ENCODE peak calls at places on chromosome 5, in five cellular contexts. R, W, L, G and S are unnamed samples.

GRCh38 chr5:65742565-65743231 is 20.7 kb downstream of the NLN start:
- DNase-seq in R (no peak), L (peak; percentile 17), W (no peak), G (peak; percentile 30), S (no peak)

GRCh38 chr5:37044120-37044519 is 167.6 kb downstream of the NIPBL start:
- DNase-seq in L (no peak), G (no peak), R (no peak), W (no peak), S (no peak)

GRCh38 chr5:73985145-73985544 is 359.1 kb downstream of the ARHGEF28 start:
- DNase-seq in G (peak; percentile 34), L (no peak), W (no peak), R (no peak), S (no peak)

GRCh38 chr5:76980518-76981144 is 27.8 kb downstream of the CRHBP start:
- DNase-seq in W (no peak), R (no peak), G (no peak), L (no peak), S (no peak)

GRCh38 chr5:149757956-149758355 is 27.8 kb downstream of the PPARGC1B start:
- DNase-seq in L (no peak), G (no peak), R (no peak), W (peak; percentile 25), S (no peak)

GRCh38 chr5:149015126-149015525 is 47.7 kb downstream of the SH3TC2 start:
- DNase-seq in G (peak; percentile 76), R (no peak), L (no peak), W (no peak), S (no peak)

GRCh38 chr5:93092349-93093105 is 488.5 kb downstream of the NR2F1-AS1 start:
- DNase-seq in L (no peak), W (no peak), R (no peak), G (no peak), S (no peak)

GRCh38 chr5:135694906-135695305 is 116.1 kb upstream of the CXCL14 start:
- DNase-seq in L (no peak), W (no peak), R (no peak), G (no peak), S (no peak)

GRCh38 chr5:85452322-85453025 is 1067.8 kb upstream of the EDIL3 start:
- DNase-seq in R (no peak), L (peak; percentile 16), W (no peak), G (no peak), S (no peak)

GRCh38 chr5:132469380-132470372 is 20.9 kb downstream of the IRF1 start:
- DNase-seq in L (no peak), G (no peak), R (no peak), W (peak; percentile 53), S (peak; percentile 32)
- H3K4me1 ChIP-seq in L (peaks cover 8% of the 10 kb centered on the region), G (no peaks in the 10 kb centered on the region), R (peaks cover 8% of the 10 kb centered on the region), W (peaks cover 81% of the 10 kb centered on the region), S (peaks cover 58% of the 10 kb centered on the region)

GRCh38 chr5:142873831-142874230 is 103.7 kb downstream of the ARHGAP26 start:
- DNase-seq in G (no peak), R (no peak), L (no peak), W (no peak), S (no peak)
- H3K4me1 ChIP-seq in G (peaks cover 35% of the 10 kb centered on the region), R (peaks cover 12% of the 10 kb centered on the region), L (peaks cover 6% of the 10 kb centered on the region), W (no peaks in the 10 kb centered on the region), S (peaks cover 28% of the 10 kb centered on the region)

GRCh38 chr5:132477784-132478497 is 12.6 kb downstream of the IRF1 start:
- DNase-seq in W (peak; percentile 82), R (no peak), L (no peak), G (no peak), S (no peak)
- H3K4me1 ChIP-seq in W (peaks cover 51% of the 10 kb centered on the region), R (peaks cover 5% of the 10 kb centered on the region), L (peaks cover 13% of the 10 kb centered on the region), G (peaks cover 8% of the 10 kb centered on the region), S (peaks cover 81% of the 10 kb centered on the region)

DNA sequence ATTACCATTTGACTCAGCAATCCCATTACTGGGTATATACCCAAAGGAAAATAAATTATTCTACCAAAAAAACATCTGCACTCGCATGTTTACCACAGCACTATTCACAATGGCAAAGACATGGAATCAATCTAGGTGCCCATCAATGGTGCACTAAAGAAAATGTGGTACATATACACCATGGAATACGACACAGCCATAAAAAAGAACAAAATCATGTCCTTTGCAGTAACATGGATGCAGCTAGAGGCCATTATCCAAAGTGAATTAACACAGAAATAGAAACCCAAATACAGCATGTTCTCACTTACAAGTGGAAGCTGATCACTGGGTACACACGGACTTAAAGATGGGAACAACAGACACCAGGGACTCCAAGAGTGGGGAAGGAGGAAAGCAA is 2.1 kb downstream of the CDC23 start:
- DNase-seq in W (no peak), L (no peak), G (no peak), R (no peak), S (no peak)
- H3K4me1 ChIP-seq in W (peaks cover 28% of the 10 kb centered on the region), L (peaks cover 10% of the 10 kb centered on the region), G (no peaks in the 10 kb centered on the region), R (peaks cover 14% of the 10 kb centered on the region), S (peaks cover 29% of the 10 kb centered on the region)

GRCh38 chr5:147578228-147579024 is 68.6 kb upstream of the DPYSL3 start:
- DNase-seq in G (peak; percentile 29), L (peak; percentile 13), R (no peak), W (no peak), S (no peak)
- H3K4me1 ChIP-seq in G (peaks cover 7% of the 10 kb centered on the region), L (no peaks in the 10 kb centered on the region), R (no peaks in the 10 kb centered on the region), W (no peaks in the 10 kb centered on the region), S (no peaks in the 10 kb centered on the region)

GRCh38 chr5:157267025-157267424 is 1.1 kb downstream of the CYFIP2 start:
- DNase-seq in G (no peak), R (no peak), W (no peak), L (peak; percentile 54), S (no peak)

GRCh38 chr5:157266286-157267007 is 524 bp downstream of the CYFIP2 start:
- DNase-seq in W (peak; percentile 94), G (peak; percentile 17), R (no peak), L (peak; percentile 26), S (peak; percentile 32)

GRCh38 chr5:157269763-157270272 is 3.9 kb downstream of the CYFIP2 start:
- DNase-seq in W (no peak), G (no peak), L (peak; percentile 41), R (no peak), S (no peak)

GRCh38 chr5:157269165-157269671 is 3.3 kb downstream of the CYFIP2 start:
- DNase-seq in R (no peak), L (peak; percentile 60), G (no peak), W (no peak), S (no peak)

GRCh38 chr5:157267766-157268480 is 2.0 kb downstream of the CYFIP2 start:
- DNase-seq in G (no peak), W (no peak), R (peak; percentile 60), L (no peak), S (no peak)
- H3K4me1 ChIP-seq in G (no peaks in the 10 kb centered on the region), W (peaks cover 61% of the 10 kb centered on the region), R (peaks cover 16% of the 10 kb centered on the region), L (peaks cover 10% of the 10 kb centered on the region), S (peaks cover 34% of the 10 kb centered on the region)